ENCODE peak calls at places on chromosomes 7 and 10, in seven cellular contexts. H, Y, E, I, U, B and Z are unnamed samples.

GRCh38 chr10:86163522-86164215 is 202.9 kb downstream of the GRID1 start:
- DNase-seq in H (no peak), Y (no peak), E (no peak), I (no peak), U (no peak), B (no peak), Z (no peak)

GRCh38 chr7:151046603-151047573 is 1.4 kb upstream of the ASIC3 start:
- DNase-seq in H (peak; percentile 70), Y (no peak), E (no peak), I (no peak), U (no peak), B (no peak), Z (peak; percentile 20)

GRCh38 chr7:133119067-133119466 is 37.2 kb upstream of the CHCHD3 start:
- DNase-seq in H (no peak), Y (no peak), E (no peak), I (no peak), U (no peak), B (no peak), Z (no peak)

GRCh38 chr10:79070091-79070610 is 1.4 kb downstream of the ZMIZ1 start:
- DNase-seq in H (no peak), Y (no peak), E (no peak), I (no peak), U (peak; percentile 20), B (no peak), Z (no peak)

GRCh38 chr7:116500071-116500853 is 724 bp downstream of the CAV2 start:
- DNase-seq in H (peak; percentile 86), Y (no peak), E (no peak), I (peak; percentile 54), U (peak; percentile 14), B (no peak), Z (peak; percentile 63)

GRCh38 chr7:159211540-159212182 is 67.0 kb upstream of the VIPR2 start:
- DNase-seq in H (no peak), Y (no peak), E (no peak), I (no peak), U (no peak), B (no peak), Z (no peak)

GRCh38 chr10:68752711-68753110 is 31.7 kb downstream of the CCAR1 start:
- DNase-seq in H (no peak), Y (no peak), E (no peak), I (no peak), U (no peak), B (no peak), Z (no peak)

GRCh38 chr7:33764752-33765451 is 140.4 kb upstream of the BMPER start:
- DNase-seq in H (no peak), Y (no peak), E (no peak), I (no peak), U (no peak), B (no peak), Z (no peak)